ENCODE peak calls at places on chromosomes 6 and 20, in four cellular contexts. One of them, this sample, is unnamed.

GRCh38 chr6:47780510-47781356 is 1.1 kb upstream of the OPN5 start:
- DNase-seq in lower lobe of right lung: no peak
- DNase-seq in GOT3: no peak
- DNase-seq in putamen: peak
- DNase-seq in this sample: peak

GRCh38 chr20:45919951-45920794 is 8.2 kb upstream of the PLTP start:
- DNase-seq in lower lobe of right lung: no peak
- DNase-seq in putamen: no peak
- DNase-seq in GOT3: no peak
- DNase-seq in this sample: no peak

GRCh38 chr6:79420054-79420453 is 117.2 kb downstream of the LCA5 start:
- DNase-seq in GOT3: no peak
- DNase-seq in putamen: peak
- DNase-seq in lower lobe of right lung: no peak
- DNase-seq in this sample: no peak

GRCh38 chr20:62305149-62305764 is 2.5 kb downstream of the ADRM1 start:
- DNase-seq in lower lobe of right lung: no peak
- DNase-seq in putamen: no peak
- DNase-seq in GOT3: no peak
- DNase-seq in this sample: peak

GRCh38 chr6:20574355-20574754 is 40.1 kb downstream of the CDKAL1 start:
- DNase-seq in GOT3: no peak
- DNase-seq in putamen: no peak
- DNase-seq in lower lobe of right lung: no peak
- DNase-seq in this sample: no peak

GRCh38 chr20:1472556-1473243 is 6.1 kb upstream of the NSFL1C start:
- DNase-seq in putamen: no peak
- DNase-seq in GOT3: no peak
- DNase-seq in lower lobe of right lung: no peak
- DNase-seq in this sample: no peak

GRCh38 chr6:160863782-160864181 is 127.8 kb upstream of the MAP3K4 start:
- DNase-seq in lower lobe of right lung: no peak
- DNase-seq in putamen: no peak
- DNase-seq in GOT3: no peak
- DNase-seq in this sample: no peak

GRCh38 chr20:4896971-4897497 is 104.3 kb downstream of the SLC23A2 start:
- DNase-seq in GOT3: no peak
- DNase-seq in putamen: no peak
- DNase-seq in lower lobe of right lung: no peak
- DNase-seq in this sample: no peak

GRCh38 chr20:45970646-45971424 is 1.2 kb downstream of the ZNF335 start:
- DNase-seq in putamen: no peak
- DNase-seq in lower lobe of right lung: no peak
- DNase-seq in GOT3: no peak
- DNase-seq in this sample: no peak

GRCh38 chr6:95352064-95352463 is 225.3 kb upstream of the MANEA start:
- DNase-seq in lower lobe of right lung: no peak
- DNase-seq in putamen: no peak
- DNase-seq in GOT3: no peak
- DNase-seq in this sample: peak

GRCh38 chr6:149231786-149232185 is 85.7 kb upstream of the TAB2 start:
- DNase-seq in GOT3: no peak
- DNase-seq in lower lobe of right lung: no peak
- DNase-seq in putamen: no peak
- DNase-seq in this sample: no peak

GRCh38 chr20:38497246-38497645 is 24.6 kb downstream of the RALGAPB start:
- DNase-seq in GOT3: no peak
- DNase-seq in lower lobe of right lung: no peak
- DNase-seq in putamen: no peak
- DNase-seq in this sample: no peak

GRCh38 chr20:48669946-48670630 is 157.7 kb downstream of the PREX1 start:
- DNase-seq in lower lobe of right lung: no peak
- DNase-seq in GOT3: no peak
- DNase-seq in putamen: no peak
- DNase-seq in this sample: no peak

GRCh38 chr20:54345301-54345724 is 130.1 kb upstream of the DOK5 start:
- DNase-seq in GOT3: no peak
- DNase-seq in lower lobe of right lung: no peak
- DNase-seq in putamen: no peak
- DNase-seq in this sample: peak

This sample was measured in retinal pigment epithelial cell.